ENCODE peak calls at places on chromosomes 2 and 18, in seven cellular contexts. D is IMR-90, X is H9, N is neuronal stem cell, S is H1, I is mesenchymal stem cell, A is trophoblast cell. L is an unnamed sample.

GRCh38 chr2:235541838-235542549 is 48.2 kb downstream of the AGAP1 start:
- DNase-seq in I (no peak), S (no peak), N (no peak), D (no peak), A (no peak), X (no peak), L (no peak)

GRCh38 chr2:85548608-85548900 is 9.6 kb downstream of the MAT2A start:
- DNase-seq in D (no peak), X (no peak), I (no peak), S (no peak), A (no peak), N (no peak), L (no peak)

GRCh38 chr2:118124293-118124891 is 36.1 kb downstream of the INSIG2 start:
- DNase-seq in D (no peak), S (no peak), A (no peak), I (no peak), N (no peak), X (no peak), L (no peak)

GRCh38 chr18:33959609-33960008 is 265.1 kb downstream of the NOL4 start:
- DNase-seq in D (no peak), S (no peak), N (no peak), X (no peak), I (no peak), A (no peak), L (peak; percentile 90)

GRCh38 chr18:39039828-39040227 is 1474.2 kb upstream of the CELF4 start:
- DNase-seq in I (no peak), A (no peak), S (no peak), X (no peak), N (no peak), D (no peak), L (no peak)

GRCh38 chr18:6776193-6776592 is 46.7 kb downstream of the ARHGAP28 start:
- DNase-seq in D (peak; percentile 95), N (no peak), X (no peak), I (peak; percentile 71), A (no peak), S (no peak), L (no peak)

GRCh38 chr2:1653956-1654695 is 90.2 kb downstream of the PXDN start:
- DNase-seq in N (no peak), D (peak; percentile 87), A (peak; percentile 46), I (no peak), X (no peak), S (no peak), L (no peak)

GRCh38 chr2:221572180-221572820 is at the start of gene EPHA4:
- DNase-seq in N (peak; percentile 89), X (peak; percentile 83), I (peak; percentile 90), D (peak; percentile 88), A (peak; percentile 87), S (no peak), L (peak; percentile 92)

GRCh38 chr18:362914-363295 is 95.1 kb upstream of the THOC1 start:
- DNase-seq in D (no peak), N (no peak), A (no peak), X (no peak), I (peak; percentile 23), S (no peak), L (no peak)

GRCh38 chr2:134657650-134658250 is 61.0 kb downstream of the TMEM163 start:
- DNase-seq in A (peak; percentile 11), D (no peak), S (no peak), N (no peak), X (peak; percentile 43), I (no peak), L (peak; percentile 52)

GRCh38 chr2:171513719-171514160 is 8.5 kb upstream of the CYBRD1 start:
- DNase-seq in N (no peak), I (no peak), D (no peak), X (no peak), A (peak; percentile 48), S (no peak), L (peak; percentile 88)

GRCh38 chr2:33213648-33214047 is 262.8 kb upstream of the RASGRP3 start:
- DNase-seq in X (no peak), I (no peak), D (peak; percentile 56), S (no peak), A (no peak), N (no peak), L (no peak)

GRCh38 chr2:146143971-146144370 is 1624.1 kb upstream of the ZEB2 start:
- DNase-seq in S (no peak), D (peak; percentile 33), N (no peak), I (peak; percentile 72), X (no peak), A (no peak), L (no peak)

GRCh38 chr18:80200171-80200931 is 47.0 kb downstream of the PARD6G start:
- DNase-seq in S (no peak), I (peak; percentile 46), X (peak; percentile 54), A (peak; percentile 42), N (no peak), D (peak; percentile 17), L (peak; percentile 71)

GRCh38 chr2:47070920-47071824 is 83.9 kb downstream of the STPG4 start:
- DNase-seq in A (peak; percentile 41), S (no peak), I (peak; percentile 96), X (no peak), D (peak; percentile 91), N (no peak), L (no peak)

GRCh38 chr2:143083636-143084035 is 45.6 kb upstream of the ARHGAP15 start:
- DNase-seq in I (peak; percentile 88), N (no peak), A (peak; percentile 39), X (no peak), S (no peak), D (peak; percentile 92), L (peak; percentile 4)

GRCh38 chr2:233089851-233090250 is 29.7 kb downstream of the INPP5D start:
- DNase-seq in X (no peak), S (no peak), D (no peak), I (no peak), N (no peak), A (no peak), L (no peak)

GRCh38 chr2:233087725-233088124 is 27.6 kb downstream of the INPP5D start:
- DNase-seq in I (no peak), S (no peak), X (no peak), N (no peak), D (no peak), A (no peak), L (no peak)

GRCh38 chr2:233091595-233092375 is 31.6 kb downstream of the INPP5D start:
- DNase-seq in S (no peak), X (no peak), A (no peak), D (no peak), I (no peak), N (no peak), L (no peak)

GRCh38 chr2:233085839-233086150 is 25.7 kb downstream of the INPP5D start:
- DNase-seq in I (no peak), X (no peak), N (no peak), A (no peak), D (no peak), S (no peak), L (no peak)

GRCh38 chr2:233088598-233089345 is 28.6 kb downstream of the INPP5D start:
- DNase-seq in D (no peak), S (no peak), A (no peak), N (no peak), I (no peak), X (no peak), L (no peak)
- H3K4me1 ChIP-seq in D (no peaks in the 10 kb centered on the region), S (peaks cover 4% of the 10 kb centered on the region), A (no peaks in the 10 kb centered on the region), N (no peaks in the 10 kb centered on the region), I (no peaks in the 10 kb centered on the region), X (no peaks in the 10 kb centered on the region), L (no peaks in the 10 kb centered on the region)

DNA sequence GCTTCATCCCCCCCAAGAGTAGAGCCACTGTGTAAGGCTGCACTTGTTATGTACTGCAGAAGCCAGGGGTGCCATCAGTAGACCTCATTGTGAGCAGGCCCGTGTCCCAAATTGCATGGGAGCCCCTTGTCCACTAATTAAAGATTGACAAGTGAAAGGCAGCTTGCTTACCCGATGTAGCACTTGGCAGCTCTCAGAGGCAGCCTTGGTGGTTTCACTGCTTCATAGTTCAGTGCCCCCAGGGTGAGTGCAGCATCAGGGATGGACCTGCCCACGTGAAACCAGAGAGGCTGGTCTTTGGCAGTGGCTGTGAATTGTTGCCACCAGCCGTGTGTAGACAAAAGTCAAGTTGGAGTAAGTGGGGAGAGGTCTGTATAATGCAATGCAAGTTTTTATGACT is 13.3 kb downstream of the TUBB6 start:
- DNase-seq in D (no peak), A (no peak), N (no peak), S (no peak), X (no peak), I (no peak), L (no peak)
- H3K18ac ChIP-seq in D (no peak overlapping the region), A (no peak overlapping the region), N (no peak overlapping the region), S (no peak overlapping the region), X (no peak overlapping the region), I (no peak overlapping the region), L (no peak overlapping the region)

DNA sequence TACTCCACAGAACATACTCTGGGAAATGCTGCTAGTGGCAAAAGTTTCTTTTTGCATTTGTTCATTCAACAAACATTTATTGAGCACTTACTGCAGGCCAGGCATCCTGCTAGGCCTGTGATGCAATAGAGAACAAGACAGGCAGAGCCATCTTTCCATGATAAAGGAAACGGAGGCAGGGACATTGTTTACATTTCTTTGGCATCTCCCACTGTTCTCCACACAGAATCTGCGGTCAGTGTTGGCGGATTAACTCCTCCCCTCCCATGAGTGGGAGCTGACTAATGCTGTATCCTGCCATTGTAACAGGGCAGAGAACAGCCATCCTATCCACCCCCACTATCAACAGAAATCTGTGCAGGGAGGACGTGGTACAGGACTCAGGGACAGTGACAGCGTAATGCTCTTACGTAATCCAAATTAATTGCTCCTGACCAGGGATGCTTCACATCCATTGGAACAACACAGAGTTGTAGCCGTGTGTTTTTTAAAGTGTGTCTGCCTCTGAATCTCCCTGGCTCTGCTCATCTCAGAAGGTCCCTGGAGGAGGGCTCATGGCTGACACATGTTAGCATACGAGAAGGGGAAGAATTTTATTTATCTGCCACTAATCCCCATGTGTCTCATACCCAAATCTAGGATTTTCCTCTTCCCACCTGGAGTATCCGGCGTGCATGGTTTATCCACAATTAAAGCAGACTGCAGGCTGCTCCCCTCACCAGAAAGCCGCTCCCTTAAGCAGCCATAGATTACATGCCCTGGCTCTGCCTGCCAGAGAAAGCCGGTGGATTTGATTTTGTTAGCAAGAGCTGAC is 32.3 kb downstream of the STEAP3 start:
- DNase-seq in I (peak; percentile 98), D (peak; percentile 98), A (peak; percentile 46), N (no peak), X (peak; percentile 41), S (no peak), L (peak; percentile 79)
- H3K4me1 ChIP-seq in I (peaks cover 55% of the 10 kb centered on the region), D (peaks cover 27% of the 10 kb centered on the region), A (peaks cover 24% of the 10 kb centered on the region), N (peaks cover 15% of the 10 kb centered on the region), X (no peaks in the 10 kb centered on the region), S (peaks cover 28% of the 10 kb centered on the region), L (peaks cover 4% of the 10 kb centered on the region)

GRCh38 chr2:57440437-57440836 is 606.2 kb upstream of the VRK2 start:
- DNase-seq in X (no peak), A (no peak), S (no peak), N (no peak), I (no peak), D (no peak), L (no peak)

GRCh38 chr2:57434952-57435351 is 611.7 kb upstream of the VRK2 start:
- DNase-seq in I (no peak), S (no peak), N (no peak), D (no peak), A (peak; percentile 12), X (no peak), L (no peak)

GRCh38 chr2:57434429-57434828 is 612.2 kb upstream of the VRK2 start:
- DNase-seq in X (no peak), S (no peak), I (no peak), D (no peak), N (no peak), A (peak; percentile 30), L (no peak)

GRCh38 chr2:57432528-57432927 is 614.1 kb upstream of the VRK2 start:
- DNase-seq in S (no peak), D (no peak), A (no peak), X (no peak), N (no peak), I (peak; percentile 8), L (no peak)

GRCh38 chr2:57437077-57437476 is 609.5 kb upstream of the VRK2 start:
- DNase-seq in A (no peak), I (no peak), D (no peak), X (no peak), S (no peak), N (no peak), L (no peak)
- H3K18ac ChIP-seq in A (no peak overlapping the region), I (no peak overlapping the region), D (no peak overlapping the region), X (no peak overlapping the region), S (no peak overlapping the region), N (no peak overlapping the region), L (no peak overlapping the region)